ENCODE peak calls at places on chromosomes 6 and 20, in seven cellular contexts. K is cardiac fibroblast; P is fibroblast of mammary gland; H is CD4-positive, alpha-beta memory T cell; B is fibroblast of lung; N is IMR-90; F is foreskin fibroblast. U is an unnamed sample.

GRCh38 chr20:13800728-13801134 is 15.9 kb downstream of the NDUFAF5 start:
- DNase-seq in K (peak), P (peak), H (no peak), B (peak), N (peak), F (peak), U (peak)

GRCh38 chr20:15278041-15278440 is 940.6 kb upstream of the FLRT3 start:
- DNase-seq in K (no peak), P (no peak), H (no peak), B (no peak), N (no peak), F (peak), U (peak)

GRCh38 chr20:53829086-53829703 is 235.6 kb upstream of the ZNF217 start:
- DNase-seq in K (peak), P (peak), H (no peak), B (peak), N (peak), F (peak), U (peak)

GRCh38 chr6:134216304-134217029 is 101.4 kb downstream of the SGK1 start:
- DNase-seq in K (no peak), P (no peak), H (no peak), B (no peak), N (no peak), F (no peak), U (peak)

GRCh38 chr6:128068110-128068460 is 167.2 kb upstream of the THEMIS start:
- DNase-seq in K (no peak), P (no peak), H (no peak), B (no peak), N (no peak), F (no peak), U (no peak)

GRCh38 chr6:116385462-116385807 is 14.7 kb downstream of the DSE start:
- DNase-seq in K (peak), P (peak), H (no peak), B (no peak), N (peak), F (peak), U (peak)

GRCh38 chr6:52335576-52335975 is 26.4 kb upstream of the PAQR8 start:
- DNase-seq in K (no peak), P (no peak), H (no peak), B (no peak), N (no peak), F (no peak), U (no peak)

GRCh38 chr6:6452002-6452401 is 131.5 kb upstream of the F13A1 start:
- DNase-seq in K (no peak), P (no peak), H (no peak), B (no peak), N (no peak), F (no peak), U (no peak)

GRCh38 chr6:80425089-80425823 is 318.8 kb downstream of the BCKDHB start:
- DNase-seq in K (peak), P (peak), H (no peak), B (peak), N (peak), F (peak), U (no peak)

GRCh38 chr20:31517373-31517772 is 3.1 kb downstream of the HM13 start:
- DNase-seq in K (peak), P (peak), H (no peak), B (peak), N (peak), F (peak), U (peak)

GRCh38 chr6:71420693-71421328 is 132.2 kb downstream of the OGFRL1 start:
- DNase-seq in K (peak), P (peak), H (no peak), B (peak), N (peak), F (peak), U (peak)

GRCh38 chr20:20237093-20237959 is 130.6 kb upstream of the INSM1 start:
- DNase-seq in K (peak), P (peak), H (no peak), B (peak), N (peak), F (peak), U (peak)

GRCh38 chr6:65706436-65706835 is 590 bp downstream of the EYS start:
- DNase-seq in K (no peak), P (no peak), H (no peak), B (no peak), N (no peak), F (no peak), U (no peak)

GRCh38 chr6:65708162-65708561 is 1.1 kb upstream of the EYS start:
- DNase-seq in K (no peak), P (no peak), H (no peak), B (no peak), N (no peak), F (no peak), U (no peak)

GRCh38 chr6:65707134-65707826 is at the start of gene EYS:
- DNase-seq in K (no peak), P (no peak), H (no peak), B (no peak), N (no peak), F (no peak), U (peak)

GRCh38 chr6:65711531-65711930 is 4.5 kb upstream of the EYS start:
- DNase-seq in K (no peak), P (no peak), H (no peak), B (no peak), N (no peak), F (no peak), U (no peak)

DNA sequence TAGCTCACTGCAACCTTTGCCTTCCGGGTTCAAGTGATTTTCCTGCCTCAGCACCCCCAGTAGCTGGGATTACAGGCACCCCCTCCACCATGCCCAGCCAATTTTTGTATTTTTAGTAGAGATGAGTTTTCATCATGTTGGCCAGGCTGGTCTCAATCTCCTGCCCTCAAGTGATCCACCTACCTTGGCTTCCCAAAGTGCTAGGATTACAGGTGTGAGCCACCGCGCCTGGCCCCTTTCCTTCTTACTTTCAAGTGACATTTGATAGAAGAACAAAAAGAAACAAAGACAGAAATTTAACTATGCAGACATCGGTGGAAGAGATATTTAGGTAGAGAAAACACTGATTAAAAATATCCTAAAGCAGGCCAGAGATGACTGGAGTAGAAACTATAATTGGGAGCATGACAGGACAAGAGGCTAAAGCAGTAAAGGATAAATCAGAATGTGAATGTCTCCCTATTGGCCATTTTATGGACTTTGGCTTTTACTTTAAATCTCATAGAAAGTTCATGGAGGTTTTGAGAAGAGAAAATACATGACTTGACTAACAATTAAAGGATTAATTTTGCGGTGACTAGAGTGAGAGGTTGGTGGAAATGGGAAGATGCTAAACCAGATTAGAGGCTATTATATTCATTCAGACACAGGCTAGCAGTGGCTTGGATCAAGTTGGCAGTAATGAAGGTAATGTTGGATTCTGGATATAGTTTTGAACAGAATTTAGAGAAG is 2.2 kb upstream of the EYS start:
- DNase-seq in K (no peak), P (no peak), H (no peak), B (no peak), N (no peak), F (no peak), U (no peak)
- H3K4me3 ChIP-seq in K (no peak), P (no peak), H (no peak), B (no peak), N (no peak), F (no peak), U (no peak)

GRCh38 chr6:119172813-119173212 is 94.3 kb upstream of the FAM184A start:
- DNase-seq in K (peak), P (peak), H (no peak), B (peak), N (peak), F (peak), U (peak)
- H3K4me3 ChIP-seq in K (no peak), P (no peak), H (no peak), B (no peak), N (no peak), F (no peak), U (no peak)

GRCh38 chr6:123288649-123289048 is 292.6 kb downstream of the CLVS2 start:
- DNase-seq in K (no peak), P (no peak), H (no peak), B (no peak), N (no peak), F (no peak), U (no peak)
- H3K4me3 ChIP-seq in K (no peak), P (no peak), H (no peak), B (no peak), N (no peak), F (no peak), U (no peak)

GRCh38 chr6:56862415-56863175 is 92.3 kb upstream of the BEND6 start:
- DNase-seq in K (no peak), P (peak), H (no peak), B (peak), N (peak), F (peak), U (peak)
- H3K4me3 ChIP-seq in K (no peak), P (no peak), H (no peak), B (no peak), N (no peak), F (no peak), U (no peak)